ENCODE peak calls at places on chromosomes 3 and 15, in four cellular contexts. N is A549, Y is lower lobe of right lung, D is right cardiac atrium. T is an unnamed sample.

GRCh38 chr15:55334371-55334770 is 15.3 kb downstream of the PIGB start:
- DNase-seq in Y (no peak), D (no peak), N (no peak), T (no peak)

GRCh38 chr3:46469680-46470357 is 5.1 kb upstream of the LTF start:
- DNase-seq in N (no peak), D (no peak), Y (no peak), T (no peak)

GRCh38 chr3:18098960-18099587 is 326.1 kb downstream of the SATB1 start:
- DNase-seq in Y (no peak), N (peak; percentile 78), D (no peak), T (no peak)

GRCh38 chr3:108486272-108486787 is 24.1 kb downstream of the MYH15 start:
- DNase-seq in Y (no peak), D (no peak), N (no peak), T (no peak)

GRCh38 chr15:88604972-88605506 is 16.1 kb upstream of the AEN start:
- DNase-seq in Y (no peak), N (no peak), D (peak; percentile 32), T (no peak)

GRCh38 chr15:64343222-64343621 is 12.8 kb downstream of the CSNK1G1 start:
- DNase-seq in N (no peak), D (no peak), Y (no peak), T (no peak)

GRCh38 chr15:55007561-55007960 is 189.2 kb downstream of the RSL24D1 start:
- DNase-seq in Y (no peak), N (no peak), D (peak; percentile 56), T (no peak)

GRCh38 chr3:171838218-171838720 is 4.9 kb upstream of the TMEM212 start:
- DNase-seq in D (peak; percentile 82), Y (no peak), N (peak; percentile 62), T (peak; percentile 34)

GRCh38 chr3:160482796-160483195 is 33.2 kb upstream of the TRIM59 start:
- DNase-seq in Y (no peak), D (no peak), N (no peak), T (no peak)

GRCh38 chr3:126542340-126543241 is 16.1 kb downstream of the C3orf22 start:
- DNase-seq in N (no peak), Y (peak; percentile 38), D (no peak), T (no peak)

GRCh38 chr3:14410501-14411165 is 8.2 kb downstream of the SLC6A6 start:
- DNase-seq in D (no peak), Y (peak; percentile 76), N (peak; percentile 98), T (peak; percentile 62)

GRCh38 chr3:159948423-159949140 is 40.1 kb upstream of the IL12A start:
- DNase-seq in Y (no peak), N (no peak), D (no peak), T (no peak)

GRCh38 chr3:55405436-55405835 is 81.7 kb downstream of the WNT5A start:
- DNase-seq in N (peak; percentile 13), D (no peak), Y (no peak), T (no peak)

GRCh38 chr3:126512916-126513650 is 4.5 kb downstream of the UROC1 start:
- DNase-seq in N (no peak), D (no peak), Y (peak; percentile 34), T (no peak)

GRCh38 chr15:90405208-90405607 is 17.2 kb downstream of the IQGAP1 start:
- DNase-seq in Y (no peak), D (no peak), N (no peak), T (no peak)
- H3K4me1 ChIP-seq in Y (peaks cover 92% of the 10 kb centered on the region), D (peaks cover 16% of the 10 kb centered on the region), N (peaks cover 64% of the 10 kb centered on the region), T (peaks cover 81% of the 10 kb centered on the region)

GRCh38 chr3:10187295-10187876 is 22.7 kb downstream of the IRAK2 start:
- DNase-seq in Y (no peak), D (no peak), N (no peak), T (no peak)

GRCh38 chr3:10188798-10189556 is 24.3 kb downstream of the IRAK2 start:
- DNase-seq in D (no peak), Y (no peak), N (no peak), T (peak; percentile 64)

GRCh38 chr3:10189557-10190374 is 25.0 kb downstream of the IRAK2 start:
- DNase-seq in N (peak; percentile 44), Y (peak; percentile 90), D (peak; percentile 94), T (peak; percentile 92)

GRCh38 chr3:10185804-10186762 is 21.4 kb downstream of the IRAK2 start:
- DNase-seq in N (no peak), Y (no peak), D (no peak), T (no peak)

GRCh38 chr3:10187944-10188343 is 23.2 kb downstream of the IRAK2 start:
- DNase-seq in D (no peak), Y (no peak), N (no peak), T (no peak)
- H3K4me1 ChIP-seq in D (peaks cover 14% of the 10 kb centered on the region), Y (peaks cover 68% of the 10 kb centered on the region), N (peaks cover 42% of the 10 kb centered on the region), T (peaks cover 42% of the 10 kb centered on the region)

GRCh38 chr3:134362221-134362620 is 12.0 kb downstream of the AMOTL2 start:
- DNase-seq in N (no peak), D (peak; percentile 20), Y (peak; percentile 12), T (no peak)

GRCh38 chr3:134357914-134358811 is 16.1 kb downstream of the AMOTL2 start:
- DNase-seq in N (peak; percentile 82), Y (peak; percentile 54), D (peak; percentile 59), T (peak; percentile 48)

GRCh38 chr3:134359121-134360010 is 14.9 kb downstream of the AMOTL2 start:
- DNase-seq in Y (peak; percentile 41), N (no peak), D (peak; percentile 67), T (peak; percentile 56)

GRCh38 chr3:134361162-134361831 is 12.9 kb downstream of the AMOTL2 start:
- DNase-seq in N (no peak), D (peak; percentile 74), Y (peak; percentile 42), T (peak; percentile 51)

DNA sequence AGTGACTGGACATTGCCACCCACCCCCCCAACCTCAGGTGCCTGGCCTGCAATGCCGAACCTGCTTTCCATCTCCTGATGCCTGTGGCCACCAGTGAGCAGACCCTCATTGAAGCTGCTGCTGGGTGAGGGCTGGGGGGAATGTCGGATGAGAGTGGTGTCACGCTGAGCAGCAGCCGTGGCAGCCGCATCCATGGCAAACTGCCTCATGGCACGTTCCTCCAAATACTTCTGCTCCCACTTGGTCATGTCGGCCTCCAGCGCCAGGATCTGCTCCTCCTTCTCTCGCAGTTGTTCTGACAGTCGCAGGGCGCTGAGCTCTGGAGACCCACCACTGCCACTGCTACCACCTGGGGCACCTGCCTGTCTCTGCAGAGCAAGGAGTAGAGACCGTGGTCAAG is 14.2 kb downstream of the AMOTL2 start:
- DNase-seq in D (peak; percentile 79), Y (peak; percentile 45), N (no peak), T (peak; percentile 77)
- H3K4me1 ChIP-seq in D (peaks cover 57% of the 10 kb centered on the region), Y (peaks cover 99% of the 10 kb centered on the region), N (peaks cover 97% of the 10 kb centered on the region), T (peaks cover 96% of the 10 kb centered on the region)

DNA sequence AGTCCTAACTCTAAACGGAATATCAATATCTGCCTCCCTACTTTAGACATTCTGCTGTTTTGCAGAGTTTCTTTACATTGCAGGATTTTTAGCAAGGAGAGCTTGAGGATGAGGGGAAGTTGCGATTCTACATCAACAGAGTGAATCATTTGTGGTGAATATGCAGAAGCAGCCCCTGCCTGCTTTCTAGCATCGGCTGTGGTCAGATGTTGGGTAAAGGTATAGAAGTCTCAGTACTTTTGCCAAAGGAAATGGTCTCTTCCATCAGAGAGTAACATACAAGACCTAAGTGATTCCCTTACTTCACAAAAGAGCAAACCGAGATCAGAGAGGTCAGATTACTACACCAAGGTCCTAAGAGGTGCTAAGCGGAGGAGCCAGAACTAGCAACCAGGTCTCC is 15.2 kb downstream of the ST3GAL6 start:
- DNase-seq in Y (no peak), D (no peak), N (no peak), T (no peak)
- H3K4me1 ChIP-seq in Y (peaks cover 27% of the 10 kb centered on the region), D (peaks cover 8% of the 10 kb centered on the region), N (no peaks in the 10 kb centered on the region), T (peaks cover 6% of the 10 kb centered on the region)

GRCh38 chr3:156615592-156616173 is 58.7 kb upstream of the TIPARP start:
- DNase-seq in N (no peak), Y (peak; percentile 69), D (no peak), T (no peak)

GRCh38 chr3:156614642-156615511 is 59.5 kb upstream of the TIPARP start:
- DNase-seq in Y (no peak), D (no peak), N (no peak), T (no peak)

GRCh38 chr3:156617781-156618180 is 56.6 kb upstream of the TIPARP start:
- DNase-seq in Y (no peak), D (no peak), N (no peak), T (no peak)

GRCh38 chr3:156619376-156619775 is 55.0 kb upstream of the TIPARP start:
- DNase-seq in N (no peak), Y (no peak), D (no peak), T (no peak)

DNA sequence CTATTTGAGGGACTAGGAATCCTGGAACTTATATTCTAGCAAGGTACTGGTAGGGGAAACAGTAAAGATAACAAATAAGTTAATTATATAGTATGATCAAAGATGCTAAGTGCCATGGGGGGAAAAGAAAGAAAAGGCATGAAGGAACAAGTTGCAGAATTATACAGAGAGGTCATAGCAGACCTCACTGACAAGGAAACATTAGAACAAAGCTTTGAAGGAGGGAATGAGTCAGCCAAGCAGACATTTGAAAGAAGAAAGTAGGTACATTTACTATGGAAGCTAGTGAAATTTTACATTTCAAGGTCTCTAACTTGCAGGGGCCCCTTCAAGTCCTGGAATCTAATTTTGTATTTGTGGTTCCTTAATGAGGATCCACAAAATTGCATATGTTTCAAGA is 57.2 kb upstream of the TIPARP start:
- DNase-seq in N (no peak), D (no peak), Y (no peak), T (no peak)
- H3K4me1 ChIP-seq in N (peaks cover 3% of the 10 kb centered on the region), D (no peaks in the 10 kb centered on the region), Y (peaks cover 15% of the 10 kb centered on the region), T (peaks cover 3% of the 10 kb centered on the region)